ENCODE peak calls at places on chromosomes 13 and 19, in ten cellular contexts. One of them, this sample, is unnamed. For H3K4me1, the result is how much of the 10 kb centered on the place peaks cover.

GRCh38 chr13:46575321-46575721 is 22.4 kb downstream of the LRCH1 start:
- DNase-seq in ovary: no peak
- DNase-seq in endothelial cell of umbilical vein: no peak
- DNase-seq in A549: no peak
- DNase-seq in body of pancreas: no peak
- DNase-seq in IMR-90: peak
- DNase-seq in spleen: no peak
- DNase-seq in uterus: no peak
- DNase-seq in heart left ventricle: no peak
- DNase-seq in transverse colon: no peak
- DNase-seq in this sample: no peak

GRCh38 chr13:104847863-104848262 is 1687.6 kb downstream of the EFNB2 start:
- DNase-seq in A549: no peak
- DNase-seq in spleen: no peak
- DNase-seq in ovary: no peak
- DNase-seq in heart left ventricle: no peak
- DNase-seq in body of pancreas: no peak
- DNase-seq in transverse colon: no peak
- DNase-seq in endothelial cell of umbilical vein: no peak
- DNase-seq in uterus: no peak
- DNase-seq in IMR-90: no peak
- DNase-seq in this sample: no peak

GRCh38 chr19:55605637-55606470 is at the start of gene ZNF865:
- DNase-seq in endothelial cell of umbilical vein: peak
- DNase-seq in A549: peak
- DNase-seq in ovary: peak
- DNase-seq in body of pancreas: peak
- DNase-seq in spleen: peak
- DNase-seq in IMR-90: peak
- DNase-seq in heart left ventricle: peak
- DNase-seq in uterus: peak
- DNase-seq in transverse colon: peak
- DNase-seq in this sample: peak

GRCh38 chr13:20990910-20991525 is 70.4 kb downstream of the LATS2 start:
- DNase-seq in transverse colon: no peak
- DNase-seq in IMR-90: no peak
- DNase-seq in heart left ventricle: no peak
- DNase-seq in A549: no peak
- DNase-seq in endothelial cell of umbilical vein: no peak
- DNase-seq in uterus: no peak
- DNase-seq in body of pancreas: no peak
- DNase-seq in spleen: no peak
- DNase-seq in ovary: no peak
- DNase-seq in this sample: no peak

GRCh38 chr19:27773318-27774094 is 1439.4 kb downstream of the UQCRFS1 start:
- DNase-seq in body of pancreas: no peak
- DNase-seq in A549: no peak
- DNase-seq in endothelial cell of umbilical vein: no peak
- DNase-seq in spleen: no peak
- DNase-seq in ovary: no peak
- DNase-seq in uterus: no peak
- DNase-seq in heart left ventricle: no peak
- DNase-seq in transverse colon: no peak
- DNase-seq in IMR-90: no peak
- DNase-seq in this sample: no peak

GRCh38 chr13:100881291-100881864 is 206.8 kb upstream of the TMTC4 start:
- DNase-seq in uterus: no peak
- DNase-seq in A549: no peak
- DNase-seq in endothelial cell of umbilical vein: no peak
- DNase-seq in IMR-90: no peak
- DNase-seq in heart left ventricle: no peak
- DNase-seq in body of pancreas: no peak
- DNase-seq in ovary: no peak
- DNase-seq in transverse colon: no peak
- DNase-seq in spleen: no peak
- DNase-seq in this sample: no peak

GRCh38 chr19:42325896-42326771 is 699 bp downstream of the MEGF8 start:
- DNase-seq in body of pancreas: peak
- DNase-seq in transverse colon: no peak
- DNase-seq in spleen: peak
- DNase-seq in uterus: no peak
- DNase-seq in endothelial cell of umbilical vein: no peak
- DNase-seq in ovary: no peak
- DNase-seq in heart left ventricle: no peak
- DNase-seq in A549: peak
- DNase-seq in IMR-90: no peak
- DNase-seq in this sample: no peak

GRCh38 chr19:41882568-41883462 is at the start of gene ARHGEF1:
- DNase-seq in spleen: peak
- DNase-seq in uterus: peak
- DNase-seq in ovary: peak
- DNase-seq in endothelial cell of umbilical vein: peak
- DNase-seq in transverse colon: peak
- DNase-seq in heart left ventricle: peak
- DNase-seq in A549: peak
- DNase-seq in body of pancreas: peak
- DNase-seq in IMR-90: no peak
- DNase-seq in this sample: no peak

GRCh38 chr19:49876422-49877019 is 634 bp downstream of the AKT1S1 start:
- DNase-seq in body of pancreas: peak
- DNase-seq in ovary: peak
- DNase-seq in A549: peak
- DNase-seq in transverse colon: peak
- DNase-seq in spleen: peak
- DNase-seq in IMR-90: peak
- DNase-seq in heart left ventricle: peak
- DNase-seq in uterus: peak
- DNase-seq in endothelial cell of umbilical vein: peak
- DNase-seq in this sample: peak

GRCh38 chr19:49877020-49877878 is at the start of the genes AKT1S1 and TBC1D17:
- DNase-seq in uterus: peak
- DNase-seq in IMR-90: peak
- DNase-seq in heart left ventricle: peak
- DNase-seq in spleen: peak
- DNase-seq in A549: peak
- DNase-seq in transverse colon: peak
- DNase-seq in endothelial cell of umbilical vein: peak
- DNase-seq in body of pancreas: peak
- DNase-seq in ovary: peak
- DNase-seq in this sample: peak

GRCh38 chr19:49878744-49879070 is 1.2 kb downstream of the TBC1D17 start:
- DNase-seq in IMR-90: no peak
- DNase-seq in heart left ventricle: no peak
- DNase-seq in body of pancreas: no peak
- DNase-seq in transverse colon: no peak
- DNase-seq in A549: no peak
- DNase-seq in uterus: no peak
- DNase-seq in endothelial cell of umbilical vein: no peak
- DNase-seq in spleen: peak
- DNase-seq in ovary: peak
- DNase-seq in this sample: no peak

GRCh38 chr19:49879243-49879960 is 1.9 kb downstream of the TBC1D17 start:
- DNase-seq in uterus: no peak
- DNase-seq in endothelial cell of umbilical vein: no peak
- DNase-seq in ovary: peak
- DNase-seq in spleen: peak
- DNase-seq in body of pancreas: no peak
- DNase-seq in A549: no peak
- DNase-seq in IMR-90: no peak
- DNase-seq in heart left ventricle: no peak
- DNase-seq in transverse colon: no peak
- DNase-seq in this sample: no peak

GRCh38 chr19:49877879-49878743 is 609 bp downstream of the TBC1D17 start:
- DNase-seq in ovary: peak
- DNase-seq in uterus: peak
- DNase-seq in spleen: peak
- DNase-seq in transverse colon: peak
- DNase-seq in heart left ventricle: peak
- DNase-seq in endothelial cell of umbilical vein: peak
- DNase-seq in body of pancreas: peak
- DNase-seq in IMR-90: peak
- DNase-seq in A549: peak
- DNase-seq in this sample: peak
- TF ChIP-seq POLR2A in ovary: no peak
- TF ChIP-seq POLR2A in uterus: no peak
- TF ChIP-seq POLR2A in spleen: no peak
- TF ChIP-seq POLR2A in transverse colon: peak
- TF ChIP-seq POLR2A in heart left ventricle: no peak
- TF ChIP-seq POLR2A in endothelial cell of umbilical vein: no peak
- TF ChIP-seq POLR2A in body of pancreas: no peak
- TF ChIP-seq POLR2A in IMR-90: no peak
- TF ChIP-seq POLR2A in A549: no peak
- TF ChIP-seq POLR2A in this sample: no peak

GRCh38 chr19:4389064-4389375 is 11.3 kb downstream of the SH3GL1 start:
- DNase-seq in heart left ventricle: no peak
- DNase-seq in endothelial cell of umbilical vein: no peak
- DNase-seq in A549: no peak
- DNase-seq in uterus: no peak
- DNase-seq in body of pancreas: no peak
- DNase-seq in ovary: no peak
- DNase-seq in IMR-90: no peak
- DNase-seq in spleen: no peak
- DNase-seq in transverse colon: no peak
- DNase-seq in this sample: no peak
- H3K4me1 ChIP-seq in heart left ventricle: half or more
- H3K4me1 ChIP-seq in endothelial cell of umbilical vein: half or more
- H3K4me1 ChIP-seq in A549: under half
- H3K4me1 ChIP-seq in uterus: under half
- H3K4me1 ChIP-seq in body of pancreas: half or more
- H3K4me1 ChIP-seq in ovary: under half
- H3K4me1 ChIP-seq in IMR-90: under half
- H3K4me1 ChIP-seq in spleen: half or more
- H3K4me1 ChIP-seq in transverse colon: half or more
- H3K4me1 ChIP-seq in this sample: half or more

GRCh38 chr19:9885077-9885552 is 50.0 kb downstream of the PIN1 start:
- DNase-seq in uterus: peak
- DNase-seq in IMR-90: peak
- DNase-seq in body of pancreas: peak
- DNase-seq in spleen: no peak
- DNase-seq in A549: no peak
- DNase-seq in heart left ventricle: peak
- DNase-seq in transverse colon: no peak
- DNase-seq in ovary: no peak
- DNase-seq in endothelial cell of umbilical vein: no peak
- DNase-seq in this sample: no peak

GRCh38 chr19:9883231-9883758 is 48.2 kb downstream of the PIN1 start:
- DNase-seq in A549: no peak
- DNase-seq in ovary: no peak
- DNase-seq in body of pancreas: no peak
- DNase-seq in uterus: no peak
- DNase-seq in transverse colon: no peak
- DNase-seq in spleen: no peak
- DNase-seq in heart left ventricle: no peak
- DNase-seq in IMR-90: no peak
- DNase-seq in endothelial cell of umbilical vein: no peak
- DNase-seq in this sample: no peak

GRCh38 chr19:9878511-9879196 is 43.5 kb downstream of the PIN1 start:
- DNase-seq in heart left ventricle: no peak
- DNase-seq in ovary: no peak
- DNase-seq in IMR-90: no peak
- DNase-seq in transverse colon: no peak
- DNase-seq in endothelial cell of umbilical vein: no peak
- DNase-seq in spleen: no peak
- DNase-seq in A549: no peak
- DNase-seq in uterus: no peak
- DNase-seq in body of pancreas: no peak
- DNase-seq in this sample: no peak

GRCh38 chr19:9881720-9882119 is 46.6 kb downstream of the PIN1 start:
- DNase-seq in ovary: no peak
- DNase-seq in body of pancreas: no peak
- DNase-seq in uterus: no peak
- DNase-seq in spleen: no peak
- DNase-seq in IMR-90: no peak
- DNase-seq in endothelial cell of umbilical vein: no peak
- DNase-seq in transverse colon: peak
- DNase-seq in A549: no peak
- DNase-seq in heart left ventricle: no peak
- DNase-seq in this sample: no peak

GRCh38 chr19:9883764-9884163 is 48.6 kb downstream of the PIN1 start:
- DNase-seq in endothelial cell of umbilical vein: no peak
- DNase-seq in spleen: no peak
- DNase-seq in uterus: no peak
- DNase-seq in ovary: no peak
- DNase-seq in heart left ventricle: no peak
- DNase-seq in transverse colon: no peak
- DNase-seq in IMR-90: no peak
- DNase-seq in A549: no peak
- DNase-seq in body of pancreas: no peak
- DNase-seq in this sample: no peak
- H3K27ac ChIP-seq in endothelial cell of umbilical vein: no peak
- H3K27ac ChIP-seq in spleen: no peak
- H3K27ac ChIP-seq in uterus: no peak
- H3K27ac ChIP-seq in ovary: no peak
- H3K27ac ChIP-seq in heart left ventricle: no peak
- H3K27ac ChIP-seq in transverse colon: no peak
- H3K27ac ChIP-seq in IMR-90: no peak
- H3K27ac ChIP-seq in A549: no peak
- H3K27ac ChIP-seq in body of pancreas: no peak
- H3K27ac ChIP-seq in this sample: no peak

GRCh38 chr19:49363265-49364082 is at the start of gene DKKL1:
- DNase-seq in endothelial cell of umbilical vein: peak
- DNase-seq in heart left ventricle: peak
- DNase-seq in transverse colon: peak
- DNase-seq in IMR-90: peak
- DNase-seq in spleen: peak
- DNase-seq in uterus: peak
- DNase-seq in ovary: peak
- DNase-seq in A549: peak
- DNase-seq in body of pancreas: peak
- DNase-seq in this sample: peak

GRCh38 chr19:49362048-49362925 is at the start of gene TEAD2:
- DNase-seq in spleen: peak
- DNase-seq in uterus: peak
- DNase-seq in A549: peak
- DNase-seq in IMR-90: peak
- DNase-seq in ovary: peak
- DNase-seq in endothelial cell of umbilical vein: peak
- DNase-seq in body of pancreas: peak
- DNase-seq in transverse colon: peak
- DNase-seq in heart left ventricle: peak
- DNase-seq in this sample: peak

GRCh38 chr19:49359851-49360845 is 2.1 kb downstream of the TEAD2 start:
- DNase-seq in spleen: no peak
- DNase-seq in heart left ventricle: no peak
- DNase-seq in body of pancreas: no peak
- DNase-seq in uterus: no peak
- DNase-seq in IMR-90: no peak
- DNase-seq in transverse colon: no peak
- DNase-seq in ovary: no peak
- DNase-seq in A549: no peak
- DNase-seq in endothelial cell of umbilical vein: no peak
- DNase-seq in this sample: no peak

GRCh38 chr19:49362926-49363264 is 679 bp upstream of the TEAD2 start:
- DNase-seq in IMR-90: peak
- DNase-seq in heart left ventricle: peak
- DNase-seq in endothelial cell of umbilical vein: no peak
- DNase-seq in transverse colon: peak
- DNase-seq in spleen: no peak
- DNase-seq in body of pancreas: peak
- DNase-seq in ovary: peak
- DNase-seq in A549: no peak
- DNase-seq in uterus: peak
- DNase-seq in this sample: no peak

DNA sequence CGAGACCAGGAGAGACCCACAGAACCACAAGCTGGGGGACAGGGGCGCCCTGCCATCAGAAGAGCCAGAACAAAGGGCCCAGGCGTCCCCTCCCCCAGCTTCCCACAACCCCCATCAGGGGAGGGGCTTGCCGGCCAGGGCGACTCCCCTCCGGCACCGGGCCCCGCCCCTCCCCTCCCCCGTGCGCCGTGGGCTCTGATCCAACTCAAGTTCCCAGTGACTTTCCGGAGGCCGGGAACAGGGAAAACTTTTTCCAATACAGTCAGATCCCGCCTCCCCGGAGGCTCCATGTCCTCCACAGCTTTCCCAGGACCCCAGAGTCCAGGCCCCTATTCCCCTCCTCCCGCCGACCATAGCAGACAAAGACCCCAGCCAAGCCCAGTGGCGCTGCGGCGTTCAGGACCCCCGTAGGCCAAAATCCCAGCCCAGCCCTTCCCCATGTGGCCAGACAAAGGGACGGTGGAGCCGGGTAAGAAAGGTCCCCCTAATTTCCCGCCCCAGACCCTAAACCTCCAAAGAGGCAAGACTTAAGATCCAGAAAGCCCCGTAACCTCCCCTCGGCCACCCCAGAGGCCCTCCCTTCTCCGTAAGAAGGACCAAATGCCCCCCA is 673 bp downstream of the TEAD2 start:
- DNase-seq in endothelial cell of umbilical vein: peak
- DNase-seq in heart left ventricle: peak
- DNase-seq in ovary: peak
- DNase-seq in spleen: peak
- DNase-seq in A549: peak
- DNase-seq in IMR-90: peak
- DNase-seq in body of pancreas: peak
- DNase-seq in transverse colon: peak
- DNase-seq in uterus: peak
- DNase-seq in this sample: peak
- TF ChIP-seq POLR2A in endothelial cell of umbilical vein: peak
- TF ChIP-seq POLR2A in heart left ventricle: peak
- TF ChIP-seq POLR2A in ovary: peak
- TF ChIP-seq POLR2A in spleen: no peak
- TF ChIP-seq POLR2A in A549: no peak
- TF ChIP-seq POLR2A in IMR-90: peak
- TF ChIP-seq POLR2A in body of pancreas: peak
- TF ChIP-seq POLR2A in transverse colon: peak
- TF ChIP-seq POLR2A in uterus: peak
- TF ChIP-seq POLR2A in this sample: no peak